ENCODE peak calls at places on chromosome 2, in eight cellular contexts. C is psoas muscle, P is suprapubic skin, E is tibial artery, V is SJSA1, Z is PC-9, B is esophagus squamous epithelium, W is H1. M is an unnamed sample.

GRCh38 chr2:80252294-80252986 is 52.1 kb downstream of the LRRTM1 start:
- DNase-seq in C (no peak), P (no peak), E (no peak), V (no peak), Z (no peak), B (no peak), W (no peak), M (no peak)

GRCh38 chr2:153195342-153195741 is 283.2 kb downstream of the RPRM start:
- DNase-seq in C (no peak), P (no peak), E (no peak), V (no peak), Z (no peak), B (no peak), W (no peak), M (no peak)

GRCh38 chr2:237570776-237571335 is 4.5 kb downstream of the PRLH start:
- DNase-seq in C (no peak), P (no peak), E (no peak), V (no peak), Z (no peak), B (no peak), W (peak; percentile 44), M (no peak)

GRCh38 chr2:63856302-63856600 is 14.6 kb downstream of the UGP2 start:
- DNase-seq in C (no peak), P (no peak), E (no peak), V (no peak), Z (no peak), B (no peak), W (no peak), M (no peak)

GRCh38 chr2:9097871-9098270 is 94.4 kb upstream of the MBOAT2 start:
- DNase-seq in C (no peak), P (no peak), E (no peak), V (no peak), Z (no peak), B (no peak), W (no peak), M (no peak)

GRCh38 chr2:119523959-119524694 is at the start of gene SCTR:
- DNase-seq in C (no peak), P (no peak), E (no peak), V (no peak), Z (no peak), B (no peak), W (peak; percentile 78), M (no peak)

GRCh38 chr2:65612654-65613053 is 180.3 kb upstream of the SPRED2 start:
- DNase-seq in C (no peak), P (no peak), E (no peak), V (no peak), Z (peak; percentile 98), B (no peak), W (no peak), M (no peak)

GRCh38 chr2:189899101-189899500 is 114.9 kb downstream of the PMS1 start:
- DNase-seq in C (no peak), P (no peak), E (no peak), V (no peak), Z (no peak), B (no peak), W (no peak), M (no peak)

GRCh38 chr2:217960351-217960750 is 42.4 kb downstream of the TNS1 start:
- DNase-seq in C (no peak), P (peak; percentile 52), E (peak; percentile 63), V (no peak), Z (no peak), B (no peak), W (no peak), M (peak; percentile 34)

GRCh38 chr2:234334146-234334545 is 162.7 kb downstream of the ARL4C start:
- DNase-seq in C (no peak), P (no peak), E (no peak), V (no peak), Z (peak; percentile 72), B (no peak), W (no peak), M (no peak)

GRCh38 chr2:206084468-206084869 is 1.5 kb downstream of the INO80D start:
- DNase-seq in C (peak; percentile 80), P (peak; percentile 79), E (peak; percentile 90), V (peak; percentile 70), Z (no peak), B (no peak), W (no peak), M (peak; percentile 68)
- H3K27ac ChIP-seq in C (peak overlapping the region; percentile 96), P (peak overlapping the region; percentile 100), E (peak overlapping the region; percentile 94), V (peak overlapping the region; percentile 88), Z (peak overlapping the region; percentile 84), B (peak overlapping the region; percentile 99), W (peak overlapping the region; percentile 87), M (peak overlapping the region; percentile 100)

DNA sequence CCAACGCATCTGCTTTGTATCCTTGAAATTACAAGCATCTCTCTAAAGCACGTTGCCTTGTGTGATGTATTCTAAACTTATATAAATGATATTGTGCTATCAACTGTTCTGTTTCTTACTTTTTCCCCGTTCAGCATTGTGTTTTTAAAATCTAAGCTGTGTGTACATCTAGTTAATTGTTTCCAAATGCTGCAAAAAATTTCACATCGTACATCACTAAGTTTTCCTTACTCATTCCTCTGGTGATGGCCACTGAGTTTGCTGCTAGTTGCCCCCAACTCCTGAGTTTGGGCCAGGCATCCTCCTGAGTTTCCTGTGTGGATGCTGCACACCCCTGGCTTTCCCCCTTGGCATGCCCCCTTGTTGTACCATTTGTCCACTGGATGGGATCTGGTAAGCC is 139.7 kb downstream of the MYCN start:
- DNase-seq in C (no peak), P (no peak), E (no peak), V (no peak), Z (no peak), B (no peak), W (no peak), M (no peak)
- H3K9me3 ChIP-seq in C (no peaks in the 10 kb centered on the region), P (no peaks in the 10 kb centered on the region), E (no peaks in the 10 kb centered on the region), V (no peaks in the 10 kb centered on the region), Z (no peaks in the 10 kb centered on the region), B (no peaks in the 10 kb centered on the region), W (no peaks in the 10 kb centered on the region), M (no peaks in the 10 kb centered on the region)

DNA sequence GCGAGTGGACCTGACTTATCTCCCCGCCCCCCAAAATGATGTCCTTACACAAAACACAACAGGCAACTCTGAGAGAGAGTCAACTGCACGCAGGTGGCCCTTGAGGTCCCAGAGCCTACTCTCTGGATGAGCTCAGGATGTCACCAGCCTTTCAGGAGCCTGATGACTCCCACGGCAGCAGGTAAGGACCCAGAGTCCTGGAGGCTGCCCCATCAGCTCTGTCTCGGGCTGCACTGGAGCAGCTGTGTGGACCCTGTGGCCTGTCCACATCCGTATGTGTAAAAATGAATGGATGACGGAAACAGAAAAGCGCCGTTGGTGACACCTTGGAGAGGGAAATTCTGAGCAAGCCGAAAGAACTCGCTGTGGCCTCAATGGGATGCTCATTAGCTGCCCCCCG is 130.9 kb downstream of the HDAC4 start:
- DNase-seq in C (no peak), P (peak; percentile 61), E (peak; percentile 56), V (no peak), Z (no peak), B (no peak), W (no peak), M (no peak)
- H3K27ac ChIP-seq in C (peak overlapping the region; percentile 93), P (no peak overlapping the region), E (no peak overlapping the region), V (no peak overlapping the region), Z (no peak overlapping the region), B (no peak overlapping the region), W (no peak overlapping the region), M (no peak overlapping the region)

GRCh38 chr2:239579524-239580198 is 178.8 kb upstream of the HDAC4 start:
- DNase-seq in C (peak; percentile 12), P (no peak), E (peak; percentile 34), V (no peak), Z (no peak), B (no peak), W (no peak), M (no peak)

GRCh38 chr2:239577913-239578312 is 177.1 kb upstream of the HDAC4 start:
- DNase-seq in C (peak; percentile 21), P (no peak), E (no peak), V (no peak), Z (no peak), B (no peak), W (no peak), M (no peak)

GRCh38 chr2:239578381-239578780 is 177.6 kb upstream of the HDAC4 start:
- DNase-seq in C (peak; percentile 19), P (no peak), E (no peak), V (no peak), Z (no peak), B (no peak), W (no peak), M (no peak)

GRCh38 chr2:239580199-239580527 is 179.3 kb upstream of the HDAC4 start:
- DNase-seq in C (no peak), P (no peak), E (no peak), V (no peak), Z (no peak), B (no peak), W (no peak), M (no peak)

GRCh38 chr2:239579081-239579480 is 178.3 kb upstream of the HDAC4 start:
- DNase-seq in C (peak; percentile 22), P (no peak), E (no peak), V (no peak), Z (no peak), B (no peak), W (no peak), M (no peak)
- H3K9me3 ChIP-seq in C (no peaks in the 10 kb centered on the region), P (no peaks in the 10 kb centered on the region), E (no peaks in the 10 kb centered on the region), V (no peaks in the 10 kb centered on the region), Z (no peaks in the 10 kb centered on the region), B (peaks cover 5% of the 10 kb centered on the region), W (no peaks in the 10 kb centered on the region), M (peaks cover 6% of the 10 kb centered on the region)

DNA sequence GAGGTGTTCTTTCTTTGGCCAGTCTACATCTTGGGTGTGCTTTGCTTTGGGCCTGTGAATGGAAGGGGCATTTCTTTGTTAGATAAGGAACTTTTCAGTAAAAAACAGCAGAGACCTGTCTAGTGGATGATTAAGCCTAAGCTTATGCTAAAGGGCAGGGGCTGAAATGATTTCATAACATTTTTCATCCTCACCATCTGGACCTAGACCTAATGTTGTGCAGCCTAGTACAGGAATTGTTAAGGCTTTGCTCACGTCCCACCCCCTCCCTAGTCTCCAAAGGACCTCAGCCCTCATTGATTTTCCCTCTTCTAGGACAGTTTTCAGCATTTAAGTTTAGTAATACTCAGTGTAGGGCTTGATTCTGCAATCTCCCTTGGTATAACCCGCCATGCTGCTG is 111.8 kb downstream of the PRKCE start:
- DNase-seq in C (no peak), P (no peak), E (no peak), V (no peak), Z (no peak), B (no peak), W (no peak), M (no peak)
- H3K27ac ChIP-seq in C (no peak overlapping the region), P (no peak overlapping the region), E (no peak overlapping the region), V (no peak overlapping the region), Z (no peak overlapping the region), B (no peak overlapping the region), W (no peak overlapping the region), M (peak overlapping the region; percentile 20)

GRCh38 chr2:162166174-162166573 is 14.1 kb upstream of the GCG start:
- DNase-seq in C (no peak), P (no peak), E (no peak), V (no peak), Z (no peak), B (no peak), W (no peak), M (no peak)
- H3K9me3 ChIP-seq in C (no peaks in the 10 kb centered on the region), P (no peaks in the 10 kb centered on the region), E (no peaks in the 10 kb centered on the region), V (no peaks in the 10 kb centered on the region), Z (no peaks in the 10 kb centered on the region), B (no peaks in the 10 kb centered on the region), W (no peaks in the 10 kb centered on the region), M (no peaks in the 10 kb centered on the region)

M was measured in breast epithelium.